ENCODE peak calls at places on chromosomes 5 and 9, in five cellular contexts. N, A, D, Z and H are unnamed samples.

GRCh38 chr9:13952906-13953305 is 361.0 kb downstream of the NFIB start:
- DNase-seq in N (no peak), A (no peak), D (no peak), Z (no peak), H (no peak)

GRCh38 chr9:115393976-115394775 is 276.2 kb upstream of the TNC start:
- DNase-seq in N (no peak), A (no peak), D (no peak), Z (no peak), H (peak)

GRCh38 chr9:82621446-82621845 is 441.5 kb downstream of the RASEF start:
- DNase-seq in N (no peak), A (no peak), D (no peak), Z (no peak), H (no peak)

GRCh38 chr5:90844931-90845330 is 286.3 kb downstream of the ADGRV1 start:
- DNase-seq in N (no peak), A (no peak), D (no peak), Z (no peak), H (no peak)

GRCh38 chr5:98780390-98780789 is 6.9 kb downstream of the RGMB start:
- DNase-seq in N (no peak), A (no peak), D (no peak), Z (no peak), H (no peak)

GRCh38 chr5:88660947-88661869 is 221.8 kb downstream of the MEF2C start:
- DNase-seq in N (peak), A (peak), D (peak), Z (peak), H (peak)

GRCh38 chr5:112294126-112294525 is 125.0 kb downstream of the EPB41L4A start:
- DNase-seq in N (no peak), A (no peak), D (no peak), Z (no peak), H (no peak)

GRCh38 chr5:107853696-107854095 is 183.0 kb upstream of the EFNA5 start:
- DNase-seq in N (no peak), A (no peak), D (no peak), Z (no peak), H (no peak)

GRCh38 chr5:169576181-169576598 is 7.4 kb upstream of the SPDL1 start:
- DNase-seq in N (no peak), A (peak), D (no peak), Z (no peak), H (peak)

GRCh38 chr9:101737705-101738565 is 512 bp downstream of the GRIN3A start:
- DNase-seq in N (peak), A (no peak), D (peak), Z (peak), H (no peak)

GRCh38 chr5:75670571-75670970 is 46.7 kb downstream of the POC5 start:
- DNase-seq in N (no peak), A (no peak), D (no peak), Z (no peak), H (no peak)

GRCh38 chr5:107439832-107440231 is 230.9 kb downstream of the EFNA5 start:
- DNase-seq in N (no peak), A (no peak), D (no peak), Z (no peak), H (no peak)

GRCh38 chr5:154478224-154478565 is at the start of gene HAND1:
- DNase-seq in N (peak), A (no peak), D (peak), Z (peak), H (no peak)

GRCh38 chr5:82601862-82602261 is 323.7 kb upstream of the RPS23 start:
- DNase-seq in N (no peak), A (no peak), D (no peak), Z (no peak), H (no peak)

GRCh38 chr5:1104327-1105006 is 7.4 kb downstream of the SLC12A7 start:
- DNase-seq in N (no peak), A (no peak), D (no peak), Z (no peak), H (no peak)

GRCh38 chr9:16103613-16104012 is 550.8 kb downstream of the CCDC171 start:
- DNase-seq in N (peak), A (no peak), D (no peak), Z (peak), H (no peak)

GRCh38 chr5:10310073-10310779 is 2.5 kb upstream of the CMBL start:
- DNase-seq in N (no peak), A (no peak), D (peak), Z (no peak), H (no peak)

GRCh38 chr9:134333874-134334581 is 7.8 kb downstream of the RXRA start:
- DNase-seq in N (no peak), A (no peak), D (no peak), Z (peak), H (no peak)

GRCh38 chr5:122099060-122099790 is 21.2 kb upstream of the LOX start:
- DNase-seq in N (no peak), A (peak), D (no peak), Z (no peak), H (peak)

GRCh38 chr9:122367779-122368460 is 2.9 kb upstream of the PTGS1 start:
- DNase-seq in N (no peak), A (no peak), D (no peak), Z (no peak), H (no peak)

GRCh38 chr5:175697846-175698245 is 40.0 kb downstream of the HRH2 start:
- DNase-seq in N (no peak), A (no peak), D (no peak), Z (no peak), H (no peak)

GRCh38 chr5:87432460-87432859 is 19.7 kb upstream of the CCNH start:
- DNase-seq in N (no peak), A (no peak), D (no peak), Z (no peak), H (no peak)

GRCh38 chr5:67262956-67263355 is 66.4 kb upstream of the CD180 start:
- DNase-seq in N (no peak), A (no peak), D (no peak), Z (no peak), H (no peak)

GRCh38 chr5:57306359-57306758 is 132.5 kb downstream of the GPBP1 start:
- DNase-seq in N (no peak), A (no peak), D (no peak), Z (no peak), H (no peak)

GRCh38 chr9:85600675-85601263 is 141.0 kb downstream of the AGTPBP1 start:
- DNase-seq in N (no peak), A (no peak), D (peak), Z (peak), H (peak)

GRCh38 chr5:84370176-84370575 is 14.5 kb downstream of the EDIL3 start:
- DNase-seq in N (no peak), A (no peak), D (no peak), Z (no peak), H (no peak)

GRCh38 chr9:85713897-85714296 is 27.9 kb downstream of the AGTPBP1 start:
- DNase-seq in N (no peak), A (no peak), D (no peak), Z (no peak), H (no peak)

GRCh38 chr9:89145086-89145485 is 33.5 kb downstream of the SHC3 start:
- DNase-seq in N (no peak), A (no peak), D (no peak), Z (no peak), H (no peak)

GRCh38 chr5:132138260-132138659 is 64.7 kb downstream of the CSF2 start:
- DNase-seq in N (no peak), A (no peak), D (no peak), Z (no peak), H (peak)

GRCh38 chr5:133480366-133480765 is 132.0 kb downstream of the FSTL4 start:
- DNase-seq in N (no peak), A (no peak), D (no peak), Z (no peak), H (no peak)

GRCh38 chr9:83199240-83199639 is 136.3 kb upstream of the RASEF start:
- DNase-seq in N (no peak), A (no peak), D (peak), Z (peak), H (peak)

GRCh38 chr9:133715866-133716563 is 22.1 kb downstream of the SARDH start:
- DNase-seq in N (peak), A (no peak), D (peak), Z (peak), H (no peak)

GRCh38 chr5:1366514-1366913 is 21.6 kb upstream of the CLPTM1L start:
- DNase-seq in N (peak), A (no peak), D (no peak), Z (no peak), H (no peak)

GRCh38 chr5:114411380-114411931 is 49.6 kb downstream of the KCNN2 start:
- DNase-seq in N (no peak), A (no peak), D (no peak), Z (no peak), H (no peak)

GRCh38 chr5:10503997-10504761 is 59.7 kb upstream of the ANKRD33B start:
- DNase-seq in N (no peak), A (no peak), D (no peak), Z (no peak), H (no peak)

GRCh38 chr9:136204086-136204805 is 682 bp downstream of the LHX3 start:
- DNase-seq in N (no peak), A (no peak), D (no peak), Z (no peak), H (no peak)

GRCh38 chr9:2157277-2158105 is 142.3 kb downstream of the SMARCA2 start:
- DNase-seq in N (no peak), A (no peak), D (peak), Z (peak), H (peak)

GRCh38 chr5:145244788-145245187 is 590.4 kb downstream of the PRELID2 start:
- DNase-seq in N (no peak), A (no peak), D (no peak), Z (no peak), H (peak)